ENCODE peak calls at places on chromosomes 16 and 17, in eight cellular contexts. M, N, K, W, U, B, X and S are unnamed samples.

GRCh38 chr17:77555741-77556291 is 402.7 kb upstream of the TNRC6C start:
- DNase-seq in U (peak), B (no peak), N (no peak), M (no peak), X (no peak), K (peak), W (peak), S (no peak)

GRCh38 chr16:89136931-89137330 is 34.6 kb upstream of the CDH15 start:
- DNase-seq in X (peak), M (no peak), B (no peak), W (no peak), N (no peak), K (no peak), U (no peak), S (no peak)

GRCh38 chr17:14165672-14166071 is 71.0 kb downstream of the CDRT15 start:
- DNase-seq in X (no peak), W (no peak), U (no peak), K (no peak), B (no peak), M (no peak), N (no peak), S (no peak)

GRCh38 chr16:72049110-72049509 is 5.2 kb upstream of the HP start:
- DNase-seq in B (no peak), U (no peak), N (no peak), X (no peak), K (no peak), M (no peak), W (no peak), S (no peak)

GRCh38 chr16:84240455-84240854 is 643 bp upstream of the KCNG4 start:
- DNase-seq in M (no peak), U (no peak), N (no peak), X (no peak), B (no peak), W (no peak), K (no peak), S (no peak)

GRCh38 chr17:39177256-39177655 is 11.3 kb upstream of the ARL5C start:
- DNase-seq in K (no peak), U (no peak), M (no peak), X (no peak), W (no peak), N (no peak), B (no peak), S (no peak)

GRCh38 chr16:65769776-65770438 is 596.6 kb upstream of the CDH5 start:
- DNase-seq in K (peak), M (no peak), X (no peak), B (no peak), W (no peak), U (no peak), N (no peak), S (no peak)

GRCh38 chr17:61285483-61286320 is 113.9 kb upstream of the TBX2 start:
- DNase-seq in K (peak), U (no peak), M (no peak), N (no peak), B (no peak), X (no peak), W (no peak), S (no peak)

GRCh38 chr16:67100569-67101300 is 9.0 kb upstream of the PHAF1 start:
- DNase-seq in B (no peak), K (peak), N (no peak), M (peak), X (no peak), U (no peak), W (no peak), S (peak)

GRCh38 chr17:9226794-9227135 is 205.5 kb downstream of the NTN1 start:
- DNase-seq in N (peak), M (no peak), K (no peak), W (no peak), U (no peak), X (peak), B (no peak), S (no peak)

GRCh38 chr17:72683506-72684404 is 408.7 kb downstream of the SLC39A11 start:
- DNase-seq in K (peak), X (no peak), U (no peak), M (peak), W (no peak), N (no peak), B (no peak), S (no peak)

GRCh38 chr16:57889522-57889921 is 81.4 kb downstream of the CNGB1 start:
- DNase-seq in X (peak), U (no peak), K (no peak), W (no peak), M (no peak), N (no peak), B (no peak), S (no peak)

GRCh38 chr17:44159519-44160210 is 10.8 kb upstream of the ASB16 start:
- DNase-seq in N (peak), B (no peak), K (no peak), M (no peak), X (no peak), W (no peak), U (no peak), S (no peak)

GRCh38 chr16:70418274-70418992 is 20.5 kb downstream of the ST3GAL2 start:
- DNase-seq in X (no peak), U (no peak), B (no peak), W (no peak), N (no peak), K (no peak), M (no peak), S (no peak)

GRCh38 chr16:57959121-57959520 is 11.8 kb downstream of the CNGB1 start:
- DNase-seq in U (no peak), W (no peak), N (no peak), K (no peak), X (no peak), B (no peak), M (no peak), S (no peak)

GRCh38 chr16:24850289-24850931 is 4.6 kb downstream of the SLC5A11 start:
- DNase-seq in B (no peak), W (no peak), K (peak), U (no peak), X (no peak), M (no peak), N (no peak), S (no peak)

GRCh38 chr17:3859895-3860294 is 13.8 kb upstream of the NCBP3 start:
- DNase-seq in M (no peak), N (no peak), U (no peak), B (no peak), W (no peak), K (no peak), X (peak), S (no peak)

GRCh38 chr17:2053380-2054261 is 1.3 kb upstream of the HIC1 start:
- DNase-seq in K (peak), U (peak), B (no peak), N (peak), X (peak), W (peak), M (peak), S (peak)

GRCh38 chr17:72422505-72423285 is 301.9 kb downstream of the SOX9 start:
- DNase-seq in X (no peak), N (no peak), K (peak), U (no peak), M (no peak), W (no peak), B (no peak), S (peak)

GRCh38 chr16:23121024-23121423 is 28.2 kb downstream of the USP31 start:
- DNase-seq in X (no peak), W (no peak), U (no peak), N (no peak), M (no peak), K (no peak), B (no peak), S (no peak)

GRCh38 chr17:72576289-72576759 is 455.5 kb downstream of the SOX9 start:
- DNase-seq in K (no peak), N (no peak), X (no peak), B (no peak), W (no peak), U (no peak), M (no peak), S (no peak)

GRCh38 chr17:19271751-19272357 is 34.7 kb downstream of the EPN2 start:
- DNase-seq in U (no peak), N (no peak), X (peak), B (no peak), W (no peak), K (peak), M (no peak), S (no peak)

GRCh38 chr17:31919802-31920525 is 16.8 kb upstream of the SUZ12 start:
- DNase-seq in K (peak), U (no peak), X (no peak), N (no peak), W (no peak), B (no peak), M (no peak), S (no peak)

GRCh38 chr16:30985401-30986128 is 558 bp downstream of the HSD3B7 start:
- DNase-seq in K (no peak), B (no peak), U (peak), M (no peak), N (no peak), X (no peak), W (peak), S (no peak)

GRCh38 chr17:7493941-7494340 is 9.8 kb downstream of the POLR2A start:
- DNase-seq in B (no peak), U (no peak), M (no peak), K (no peak), X (no peak), W (no peak), N (no peak), S (no peak)

GRCh38 chr17:7460850-7461660 is 16.2 kb downstream of the CHRNB1 start:
- DNase-seq in N (no peak), U (no peak), M (no peak), W (no peak), B (no peak), X (no peak), K (no peak), S (no peak)

GRCh38 chr17:75405365-75406221 is at the start of gene GRB2:
- DNase-seq in N (peak), M (peak), X (peak), K (peak), U (peak), B (peak), W (peak), S (peak)

GRCh38 chr17:62580947-62581346 is 46.5 kb upstream of the MRC2 start:
- DNase-seq in U (no peak), N (no peak), X (no peak), B (no peak), K (no peak), W (no peak), M (no peak), S (no peak)

GRCh38 chr16:67086829-67087228 is 22.9 kb upstream of the PHAF1 start:
- DNase-seq in K (peak), X (no peak), N (no peak), U (no peak), W (no peak), M (no peak), B (no peak), S (no peak)

GRCh38 chr16:56985288-56985961 is 3.9 kb upstream of the NLRC5 start:
- DNase-seq in X (peak), N (no peak), U (no peak), B (no peak), M (no peak), W (no peak), K (peak), S (no peak)

GRCh38 chr17:81885869-81886548 is 5.4 kb downstream of the ALYREF start:
- DNase-seq in X (no peak), B (no peak), M (no peak), K (peak), W (no peak), U (no peak), N (no peak), S (no peak)